ENCODE peak calls at places on chromosome 2, in five cellular contexts. D is brain microvascular endothelial cell; K is CD8-positive, alpha-beta T cell; E is heart right ventricle; R is body of pancreas. U is an unnamed sample.

GRCh38 chr2:47007221-47007825 is 91.7 kb upstream of the MCFD2 start:
- DNase-seq in D (no peak), K (no peak), E (no peak), R (no peak), U (no peak)

GRCh38 chr2:44324971-44325426 is 36.3 kb downstream of the PREPL start:
- DNase-seq in D (peak; percentile 10), K (no peak), E (no peak), R (peak; percentile 5), U (peak; percentile 67)

GRCh38 chr2:190235101-190235500 is 84.5 kb downstream of the HIBCH start:
- DNase-seq in D (no peak), K (no peak), E (no peak), R (no peak), U (no peak)

GRCh38 chr2:198135481-198135934 is 331.1 kb downstream of the PLCL1 start:
- DNase-seq in D (no peak), K (no peak), E (no peak), R (no peak), U (no peak)

GRCh38 chr2:149467461-149467860 is 120.1 kb downstream of the MMADHC start:
- DNase-seq in D (no peak), K (no peak), E (no peak), R (no peak), U (no peak)

GRCh38 chr2:238887616-238888015 is 39.7 kb downstream of the TWIST2 start:
- DNase-seq in D (no peak), K (no peak), E (no peak), R (no peak), U (no peak)

GRCh38 chr2:13572466-13572865 is 855.7 kb downstream of the TRIB2 start:
- DNase-seq in D (no peak), K (no peak), E (no peak), R (no peak), U (peak; percentile 13)

GRCh38 chr2:16622399-16622968 is 43.1 kb downstream of the CYRIA start:
- DNase-seq in D (no peak), K (no peak), E (no peak), R (no peak), U (peak; percentile 40)

GRCh38 chr2:39411186-39411944 is 25.7 kb downstream of the MAP4K3 start:
- DNase-seq in D (peak; percentile 81), K (no peak), E (no peak), R (no peak), U (peak; percentile 85)

DNA sequence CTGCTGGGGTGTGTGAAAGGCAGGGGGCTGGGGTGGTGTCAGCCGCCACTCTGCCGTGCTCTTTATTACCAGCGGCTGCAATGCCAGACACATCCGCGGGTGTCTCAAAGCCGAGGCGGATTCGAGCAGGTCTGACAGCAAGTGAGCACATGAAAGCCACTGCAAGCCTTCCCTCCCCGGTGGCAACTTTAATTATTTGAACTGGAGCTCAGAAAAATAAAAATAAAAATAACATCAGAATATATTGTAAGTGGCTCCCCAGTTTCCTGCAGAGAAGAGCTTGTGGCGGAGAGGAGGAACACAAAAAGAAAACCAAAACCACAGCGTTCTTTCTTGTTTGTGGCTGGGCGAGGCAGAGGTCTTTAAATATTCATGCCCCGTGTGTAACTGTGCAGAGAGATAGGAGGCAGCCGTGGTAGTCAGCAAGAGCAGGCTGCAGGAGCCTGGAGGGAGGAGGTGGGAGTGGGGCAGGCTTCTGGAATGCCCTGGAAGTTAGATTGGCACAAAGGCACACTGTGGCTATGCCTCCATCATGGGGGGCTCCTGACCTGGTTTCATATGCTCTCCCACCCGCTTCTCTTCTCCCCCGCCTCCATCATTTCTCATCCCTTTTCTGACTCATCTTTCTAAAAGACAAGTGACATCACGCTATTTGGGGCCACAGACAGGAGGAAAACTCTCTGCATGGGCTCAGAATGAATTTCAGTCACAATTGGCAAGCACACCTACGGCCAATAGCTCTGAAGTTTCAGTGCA is 199.8 kb downstream of the CLIP4 start:
- DNase-seq in D (peak; percentile 40), K (peak; percentile 64), E (no peak), R (peak; percentile 20), U (peak; percentile 43)
- TF ChIP-seq CTCF in D (peak; percentile 48), K (no peak), E (no peak), R (no peak), U (peak; percentile 25)

DNA sequence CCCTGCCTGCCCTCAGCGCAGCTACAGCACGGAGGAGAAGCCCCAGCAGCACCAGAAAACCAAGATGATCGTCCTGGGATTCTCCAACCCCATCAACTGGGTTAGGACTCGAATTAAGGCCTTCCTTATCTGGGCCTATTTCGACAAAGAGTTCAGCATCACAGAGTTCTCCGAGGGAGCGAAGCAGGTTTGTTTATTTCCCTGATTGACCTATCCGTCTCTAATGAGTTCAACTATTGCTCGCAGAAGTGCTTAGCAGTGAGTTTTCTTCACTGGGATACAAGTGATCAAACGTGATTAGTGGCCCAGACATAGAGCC is 639 bp downstream of the MAIP1 start:
- DNase-seq in D (no peak), K (no peak), E (no peak), R (no peak), U (no peak)
- H3K4me3 ChIP-seq in D (peak overlapping the region; percentile 94), K (peak overlapping the region; percentile 98), E (peak overlapping the region; percentile 70), R (peak overlapping the region; percentile 89), U (peak overlapping the region; percentile 66)

GRCh38 chr2:119753041-119753929 is 6.4 kb upstream of the PTPN4 start:
- DNase-seq in D (peak; percentile 49), K (peak; percentile 26), E (no peak), R (peak; percentile 40), U (peak; percentile 55)
- TF ChIP-seq CTCF in D (peak; percentile 75), K (peak; percentile 81), E (peak; percentile 53), R (peak; percentile 64), U (peak; percentile 73)

GRCh38 chr2:233358864-233359386 is 4.6 kb downstream of the DGKD start:
- DNase-seq in D (no peak), K (no peak), E (no peak), R (no peak), U (no peak)

GRCh38 chr2:233354971-233355574 is 779 bp downstream of the DGKD start:
- DNase-seq in D (no peak), K (no peak), E (peak; percentile 33), R (peak; percentile 55), U (peak; percentile 14)

GRCh38 chr2:233358335-233358734 is 4.0 kb downstream of the DGKD start:
- DNase-seq in D (no peak), K (no peak), E (no peak), R (no peak), U (no peak)

GRCh38 chr2:233355916-233356315 is 1.6 kb downstream of the DGKD start:
- DNase-seq in D (no peak), K (no peak), E (no peak), R (no peak), U (no peak)

DNA sequence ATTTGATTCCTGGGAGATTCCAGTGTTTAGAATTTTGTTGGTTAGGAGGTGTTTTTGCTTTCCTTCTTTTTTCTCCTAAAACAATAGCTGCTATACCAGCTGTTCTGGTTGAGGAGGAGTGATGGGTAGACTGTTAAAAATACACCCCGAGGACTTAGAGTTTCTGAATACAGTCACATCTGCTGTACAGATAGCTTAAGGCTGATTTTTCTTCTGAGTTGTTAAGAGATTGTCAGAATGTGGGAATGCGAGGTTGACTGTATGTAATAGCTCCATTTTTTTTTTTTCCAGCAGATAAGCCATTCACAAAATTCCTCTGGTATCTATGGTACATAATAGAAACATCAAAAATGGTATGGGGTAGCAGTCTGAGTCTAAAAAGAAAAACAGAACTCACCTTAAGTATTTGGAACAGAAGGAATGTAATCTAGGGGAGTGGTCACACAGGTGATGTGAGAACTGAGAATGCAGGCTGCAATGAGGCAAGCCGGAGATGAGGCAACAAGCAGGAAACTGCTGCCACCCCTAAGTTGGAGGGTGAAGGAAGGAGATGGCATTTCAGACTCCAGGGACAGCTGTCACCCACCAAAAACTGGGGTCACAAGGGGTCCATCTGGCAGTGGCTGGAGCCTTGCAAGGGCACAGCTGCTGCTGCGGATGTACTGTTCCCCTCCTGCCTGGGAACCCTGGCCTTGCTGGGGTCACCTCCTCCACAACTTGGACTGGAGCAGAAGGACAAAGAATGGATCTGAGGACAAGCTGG is 2.4 kb downstream of the DGKD start:
- DNase-seq in D (no peak), K (no peak), E (no peak), R (no peak), U (no peak)
- H3K4me3 ChIP-seq in D (no peak overlapping the region), K (peak overlapping the region; percentile 87), E (no peak overlapping the region), R (no peak overlapping the region), U (no peak overlapping the region)

GRCh38 chr2:167292430-167293171 is 404.3 kb downstream of the XIRP2 start:
- DNase-seq in D (peak; percentile 89), K (peak; percentile 40), E (peak; percentile 85), R (peak; percentile 89), U (peak; percentile 96)
- TF ChIP-seq CTCF in D (peak; percentile 60), K (no peak), E (no peak), R (no peak), U (peak; percentile 47)

GRCh38 chr2:29920631-29921559 is 491 bp downstream of the ALK start:
- DNase-seq in D (no peak), K (no peak), E (no peak), R (peak; percentile 3), U (peak; percentile 3)
- H3K4me3 ChIP-seq in D (peak overlapping the region; percentile 34), K (peak overlapping the region; percentile 27), E (peak overlapping the region; percentile 51), R (no peak overlapping the region), U (peak overlapping the region; percentile 15)

DNA sequence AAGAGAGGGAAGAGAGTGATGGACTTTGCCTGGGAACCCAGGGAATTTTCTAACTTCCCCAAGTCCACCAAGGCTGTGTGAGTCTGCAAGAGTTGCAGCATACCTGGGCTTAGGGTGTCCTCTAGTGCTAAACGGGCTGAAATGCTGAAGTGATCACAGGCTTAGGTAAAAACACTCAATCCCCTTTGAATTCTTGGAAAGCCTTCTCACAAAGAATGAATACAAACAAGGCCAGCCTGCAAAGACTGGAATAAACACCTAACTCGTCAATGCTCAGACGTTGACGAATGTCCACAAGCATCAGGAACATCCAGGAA is 30.0 kb upstream of the BMP10 start:
- DNase-seq in D (no peak), K (no peak), E (no peak), R (no peak), U (no peak)
- TF ChIP-seq CTCF in D (peak; percentile 61), K (no peak), E (no peak), R (no peak), U (peak; percentile 31)

GRCh38 chr2:179483131-179483530 is 218.5 kb upstream of the SESTD1 start:
- DNase-seq in D (no peak), K (no peak), E (no peak), R (no peak), U (no peak)

DNA sequence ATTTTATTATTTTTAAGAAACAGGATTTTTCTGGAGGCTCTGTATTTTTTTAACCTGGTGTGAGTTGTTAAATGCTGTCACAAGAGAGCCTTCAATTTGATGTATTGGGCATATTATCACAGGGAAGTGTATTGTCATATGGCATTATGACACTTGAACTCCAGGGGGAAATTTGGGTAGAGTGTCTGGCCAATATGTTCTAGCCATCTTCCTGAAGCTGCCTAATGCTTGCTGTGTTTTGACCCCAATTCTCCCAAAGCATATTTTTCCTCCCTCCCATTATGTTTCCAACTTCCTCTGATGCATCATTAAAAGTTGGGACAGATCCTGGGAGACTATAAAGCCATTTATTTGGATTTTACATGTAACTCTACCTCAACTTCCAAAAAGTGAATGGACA is 214.1 kb upstream of the SESTD1 start:
- DNase-seq in D (no peak), K (no peak), E (no peak), R (no peak), U (no peak)
- H3K4me3 ChIP-seq in D (no peak overlapping the region), K (no peak overlapping the region), E (no peak overlapping the region), R (no peak overlapping the region), U (no peak overlapping the region)

DNA sequence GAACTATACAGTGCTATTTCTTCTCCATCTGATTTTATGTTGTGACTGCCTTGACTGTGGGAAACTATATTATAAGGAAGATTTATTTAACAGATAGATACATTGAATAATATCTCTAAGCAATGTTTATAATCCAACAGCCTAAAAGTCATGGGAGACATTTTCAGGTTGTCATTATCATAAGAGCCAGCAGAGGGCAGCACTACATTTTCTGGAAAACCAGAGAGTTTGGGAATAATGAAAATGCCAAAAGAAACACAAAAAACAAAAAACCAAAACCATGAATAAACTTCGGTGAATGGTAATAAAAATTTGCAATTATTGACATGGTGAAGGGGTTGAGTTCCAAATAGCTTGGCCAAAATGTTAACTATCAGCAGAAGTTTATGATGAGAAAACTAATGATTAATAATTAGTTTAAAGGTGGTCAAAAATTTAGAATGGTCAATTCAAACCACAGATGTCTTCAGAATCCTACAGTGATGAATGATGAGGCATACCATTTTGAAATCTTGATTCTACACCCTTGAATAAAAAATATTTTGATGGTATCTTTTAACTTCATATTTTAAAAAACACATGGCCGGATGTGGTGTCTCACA is 4.7 kb downstream of the EEF1B2 start:
- DNase-seq in D (peak; percentile 39), K (no peak), E (no peak), R (peak; percentile 28), U (peak; percentile 40)
- TF ChIP-seq CTCF in D (peak; percentile 61), K (peak; percentile 86), E (peak; percentile 69), R (peak; percentile 77), U (peak; percentile 70)